ENCODE peak calls at places on chromosomes 2 and 18, in eight cellular contexts. One of them, this sample, is unnamed.

GRCh38 chr2:224075588-224075987 is 36.5 kb upstream of the SERPINE2 start:
- DNase-seq in pancreas: no peak
- DNase-seq in CD4-positive, CD25-positive, alpha-beta regulatory T cell: no peak
- DNase-seq in aorta: no peak
- DNase-seq in heart right ventricle: no peak
- DNase-seq in CD8-positive, alpha-beta memory T cell: no peak
- DNase-seq in endodermal cell: no peak
- DNase-seq in A549: no peak
- DNase-seq in this sample: no peak

GRCh38 chr2:108423067-108423466 is 25.9 kb upstream of the GCC2 start:
- DNase-seq in endodermal cell: no peak
- DNase-seq in pancreas: no peak
- DNase-seq in CD8-positive, alpha-beta memory T cell: no peak
- DNase-seq in A549: no peak
- DNase-seq in CD4-positive, CD25-positive, alpha-beta regulatory T cell: no peak
- DNase-seq in aorta: no peak
- DNase-seq in heart right ventricle: no peak
- DNase-seq in this sample: no peak

GRCh38 chr2:167792126-167792525 is 455.3 kb downstream of the STK39 start:
- DNase-seq in aorta: no peak
- DNase-seq in endodermal cell: no peak
- DNase-seq in pancreas: no peak
- DNase-seq in heart right ventricle: no peak
- DNase-seq in CD4-positive, CD25-positive, alpha-beta regulatory T cell: no peak
- DNase-seq in A549: no peak
- DNase-seq in CD8-positive, alpha-beta memory T cell: no peak
- DNase-seq in this sample: no peak

GRCh38 chr2:28340312-28341202 is 52.1 kb upstream of the FOSL2 start:
- DNase-seq in A549: no peak
- DNase-seq in CD8-positive, alpha-beta memory T cell: no peak
- DNase-seq in aorta: peak; percentile 51
- DNase-seq in endodermal cell: peak; percentile 74
- DNase-seq in pancreas: peak; percentile 46
- DNase-seq in heart right ventricle: no peak
- DNase-seq in CD4-positive, CD25-positive, alpha-beta regulatory T cell: no peak
- DNase-seq in this sample: no peak

GRCh38 chr2:120802161-120802560 is 66.5 kb downstream of the GLI2 start:
- DNase-seq in pancreas: no peak
- DNase-seq in heart right ventricle: no peak
- DNase-seq in aorta: no peak
- DNase-seq in CD8-positive, alpha-beta memory T cell: no peak
- DNase-seq in endodermal cell: no peak
- DNase-seq in CD4-positive, CD25-positive, alpha-beta regulatory T cell: no peak
- DNase-seq in A549: no peak
- DNase-seq in this sample: no peak

GRCh38 chr2:47638430-47638829 is 144.5 kb upstream of the MSH6 start:
- DNase-seq in A549: no peak
- DNase-seq in pancreas: no peak
- DNase-seq in heart right ventricle: no peak
- DNase-seq in endodermal cell: no peak
- DNase-seq in CD8-positive, alpha-beta memory T cell: no peak
- DNase-seq in aorta: no peak
- DNase-seq in CD4-positive, CD25-positive, alpha-beta regulatory T cell: no peak
- DNase-seq in this sample: no peak

GRCh38 chr2:187198136-187198535 is 249.9 kb downstream of the CALCRL start:
- DNase-seq in A549: no peak
- DNase-seq in aorta: no peak
- DNase-seq in pancreas: no peak
- DNase-seq in CD8-positive, alpha-beta memory T cell: no peak
- DNase-seq in CD4-positive, CD25-positive, alpha-beta regulatory T cell: no peak
- DNase-seq in heart right ventricle: no peak
- DNase-seq in endodermal cell: no peak
- DNase-seq in this sample: no peak

GRCh38 chr2:176428943-176429469 is 159.8 kb downstream of the MTX2 start:
- DNase-seq in endodermal cell: no peak
- DNase-seq in heart right ventricle: no peak
- DNase-seq in aorta: no peak
- DNase-seq in A549: no peak
- DNase-seq in CD4-positive, CD25-positive, alpha-beta regulatory T cell: no peak
- DNase-seq in CD8-positive, alpha-beta memory T cell: no peak
- DNase-seq in pancreas: no peak
- DNase-seq in this sample: no peak

GRCh38 chr18:48007955-48008701 is 77.7 kb upstream of the SMAD2 start:
- DNase-seq in CD4-positive, CD25-positive, alpha-beta regulatory T cell: peak; percentile 2
- DNase-seq in aorta: peak; percentile 90
- DNase-seq in pancreas: peak; percentile 90
- DNase-seq in heart right ventricle: peak; percentile 69
- DNase-seq in CD8-positive, alpha-beta memory T cell: peak; percentile 56
- DNase-seq in A549: peak; percentile 82
- DNase-seq in endodermal cell: peak; percentile 96
- DNase-seq in this sample: no peak

GRCh38 chr18:3525870-3526420 is 76.0 kb downstream of the TGIF1 start:
- DNase-seq in pancreas: no peak
- DNase-seq in aorta: no peak
- DNase-seq in endodermal cell: peak; percentile 49
- DNase-seq in CD8-positive, alpha-beta memory T cell: peak; percentile 26
- DNase-seq in A549: no peak
- DNase-seq in CD4-positive, CD25-positive, alpha-beta regulatory T cell: peak; percentile 5
- DNase-seq in heart right ventricle: no peak
- DNase-seq in this sample: no peak

GRCh38 chr2:20633794-20634259 is 17.1 kb downstream of the HS1BP3 start:
- DNase-seq in CD4-positive, CD25-positive, alpha-beta regulatory T cell: no peak
- DNase-seq in A549: no peak
- DNase-seq in endodermal cell: no peak
- DNase-seq in pancreas: no peak
- DNase-seq in CD8-positive, alpha-beta memory T cell: no peak
- DNase-seq in heart right ventricle: no peak
- DNase-seq in aorta: peak; percentile 83
- DNase-seq in this sample: no peak

GRCh38 chr2:6793371-6793770 is 72.3 kb downstream of the CMPK2 start:
- DNase-seq in CD4-positive, CD25-positive, alpha-beta regulatory T cell: no peak
- DNase-seq in heart right ventricle: no peak
- DNase-seq in A549: peak; percentile 11
- DNase-seq in endodermal cell: no peak
- DNase-seq in CD8-positive, alpha-beta memory T cell: no peak
- DNase-seq in pancreas: no peak
- DNase-seq in aorta: no peak
- DNase-seq in this sample: no peak

GRCh38 chr2:37644191-37644590 is 27.3 kb downstream of the CDC42EP3 start:
- DNase-seq in endodermal cell: no peak
- DNase-seq in aorta: no peak
- DNase-seq in A549: no peak
- DNase-seq in CD4-positive, CD25-positive, alpha-beta regulatory T cell: no peak
- DNase-seq in heart right ventricle: no peak
- DNase-seq in pancreas: no peak
- DNase-seq in CD8-positive, alpha-beta memory T cell: no peak
- DNase-seq in this sample: no peak

GRCh38 chr2:71240794-71241193 is 13.9 kb upstream of the PAIP2B start:
- DNase-seq in aorta: no peak
- DNase-seq in pancreas: no peak
- DNase-seq in CD8-positive, alpha-beta memory T cell: no peak
- DNase-seq in A549: no peak
- DNase-seq in heart right ventricle: peak; percentile 26
- DNase-seq in endodermal cell: no peak
- DNase-seq in CD4-positive, CD25-positive, alpha-beta regulatory T cell: no peak
- DNase-seq in this sample: no peak

GRCh38 chr2:216606551-216607527 is 26.4 kb upstream of the IGFBP2 start:
- DNase-seq in endodermal cell: peak; percentile 87
- DNase-seq in CD8-positive, alpha-beta memory T cell: peak; percentile 32
- DNase-seq in heart right ventricle: no peak
- DNase-seq in A549: no peak
- DNase-seq in pancreas: no peak
- DNase-seq in CD4-positive, CD25-positive, alpha-beta regulatory T cell: no peak
- DNase-seq in aorta: no peak
- DNase-seq in this sample: no peak

GRCh38 chr2:231666171-231667095 is 41.9 kb upstream of the PTMA start:
- DNase-seq in aorta: peak; percentile 97
- DNase-seq in CD4-positive, CD25-positive, alpha-beta regulatory T cell: no peak
- DNase-seq in pancreas: peak; percentile 91
- DNase-seq in endodermal cell: peak; percentile 97
- DNase-seq in heart right ventricle: peak; percentile 96
- DNase-seq in CD8-positive, alpha-beta memory T cell: no peak
- DNase-seq in A549: peak; percentile 97
- DNase-seq in this sample: no peak

GRCh38 chr18:72375628-72376027 is 168.5 kb downstream of the CBLN2 start:
- DNase-seq in CD4-positive, CD25-positive, alpha-beta regulatory T cell: no peak
- DNase-seq in aorta: no peak
- DNase-seq in heart right ventricle: no peak
- DNase-seq in pancreas: no peak
- DNase-seq in CD8-positive, alpha-beta memory T cell: no peak
- DNase-seq in endodermal cell: no peak
- DNase-seq in A549: no peak
- DNase-seq in this sample: peak; percentile 5

GRCh38 chr2:157831573-157832315 is 44.4 kb downstream of the ACVR1 start:
- DNase-seq in CD8-positive, alpha-beta memory T cell: no peak
- DNase-seq in pancreas: no peak
- DNase-seq in heart right ventricle: no peak
- DNase-seq in endodermal cell: no peak
- DNase-seq in aorta: no peak
- DNase-seq in CD4-positive, CD25-positive, alpha-beta regulatory T cell: no peak
- DNase-seq in A549: no peak
- DNase-seq in this sample: no peak

GRCh38 chr2:157833721-157834120 is 42.4 kb downstream of the ACVR1 start:
- DNase-seq in aorta: no peak
- DNase-seq in CD4-positive, CD25-positive, alpha-beta regulatory T cell: no peak
- DNase-seq in endodermal cell: no peak
- DNase-seq in pancreas: no peak
- DNase-seq in A549: no peak
- DNase-seq in CD8-positive, alpha-beta memory T cell: no peak
- DNase-seq in heart right ventricle: no peak
- DNase-seq in this sample: no peak

GRCh38 chr2:157827377-157827776 is 48.8 kb downstream of the ACVR1 start:
- DNase-seq in endodermal cell: no peak
- DNase-seq in CD4-positive, CD25-positive, alpha-beta regulatory T cell: no peak
- DNase-seq in pancreas: no peak
- DNase-seq in aorta: no peak
- DNase-seq in heart right ventricle: no peak
- DNase-seq in CD8-positive, alpha-beta memory T cell: no peak
- DNase-seq in A549: no peak
- DNase-seq in this sample: no peak

GRCh38 chr2:157835425-157835824 is 40.7 kb downstream of the ACVR1 start:
- DNase-seq in CD8-positive, alpha-beta memory T cell: no peak
- DNase-seq in pancreas: no peak
- DNase-seq in A549: no peak
- DNase-seq in endodermal cell: no peak
- DNase-seq in CD4-positive, CD25-positive, alpha-beta regulatory T cell: no peak
- DNase-seq in aorta: no peak
- DNase-seq in heart right ventricle: no peak
- DNase-seq in this sample: no peak

GRCh38 chr2:157830696-157831570 is 45.2 kb downstream of the ACVR1 start:
- DNase-seq in heart right ventricle: no peak
- DNase-seq in pancreas: no peak
- DNase-seq in endodermal cell: no peak
- DNase-seq in CD8-positive, alpha-beta memory T cell: no peak
- DNase-seq in CD4-positive, CD25-positive, alpha-beta regulatory T cell: no peak
- DNase-seq in A549: peak; percentile 75
- DNase-seq in aorta: no peak
- DNase-seq in this sample: peak; percentile 86
- H3K27ac ChIP-seq in heart right ventricle: peak overlapping the region; percentile 17
- H3K27ac ChIP-seq in pancreas: no peak overlapping the region
- H3K27ac ChIP-seq in endodermal cell: no peak overlapping the region
- H3K27ac ChIP-seq in CD8-positive, alpha-beta memory T cell: no peak overlapping the region
- H3K27ac ChIP-seq in CD4-positive, CD25-positive, alpha-beta regulatory T cell: no peak overlapping the region
- H3K27ac ChIP-seq in A549: peak overlapping the region; percentile 91
- H3K27ac ChIP-seq in aorta: peak overlapping the region; percentile 83
- H3K27ac ChIP-seq in this sample: peak overlapping the region; percentile 91

DNA sequence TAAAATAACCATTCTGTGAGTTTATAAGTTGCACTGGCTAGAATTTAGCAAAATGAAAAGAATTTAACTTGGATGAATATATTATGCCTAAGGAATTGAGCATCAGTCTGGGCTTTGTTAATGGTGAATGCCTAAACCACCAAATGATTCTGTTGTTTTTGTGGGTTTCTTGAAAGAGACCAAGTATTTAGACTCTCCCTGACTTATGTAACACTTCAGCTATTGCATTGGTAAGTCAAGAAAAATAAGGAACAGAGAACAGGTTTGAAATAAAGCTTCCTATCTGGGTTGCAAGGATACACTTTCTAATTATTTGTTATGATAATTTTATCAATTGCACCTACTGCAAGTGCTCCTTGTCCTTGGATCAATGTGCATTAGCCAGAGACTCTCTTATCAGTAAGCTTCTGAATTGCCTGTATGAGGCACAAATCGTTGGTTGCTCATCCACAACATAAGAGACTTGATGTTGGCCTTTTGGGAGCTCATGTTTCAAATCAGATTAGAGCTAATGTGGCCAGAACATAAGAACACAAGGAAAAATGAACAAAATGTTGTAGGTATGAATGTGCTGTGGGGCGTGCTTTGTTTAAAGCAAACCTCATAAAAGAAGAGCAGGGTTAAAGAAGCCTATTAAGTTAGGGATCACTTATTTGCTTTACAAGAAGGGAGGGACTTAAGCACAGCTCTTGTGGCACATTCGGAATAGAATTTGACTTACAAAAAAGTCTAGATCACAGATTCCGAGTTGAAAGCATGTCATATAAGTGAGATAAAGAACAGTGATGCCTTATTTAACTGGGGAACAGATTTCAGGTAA is 37.2 kb downstream of the PRKCE start:
- DNase-seq in heart right ventricle: no peak
- DNase-seq in aorta: no peak
- DNase-seq in CD4-positive, CD25-positive, alpha-beta regulatory T cell: no peak
- DNase-seq in endodermal cell: no peak
- DNase-seq in pancreas: no peak
- DNase-seq in CD8-positive, alpha-beta memory T cell: no peak
- DNase-seq in A549: no peak
- DNase-seq in this sample: no peak
- H3K27ac ChIP-seq in heart right ventricle: no peak overlapping the region
- H3K27ac ChIP-seq in aorta: no peak overlapping the region
- H3K27ac ChIP-seq in CD4-positive, CD25-positive, alpha-beta regulatory T cell: no peak overlapping the region
- H3K27ac ChIP-seq in endodermal cell: no peak overlapping the region
- H3K27ac ChIP-seq in pancreas: no peak overlapping the region
- H3K27ac ChIP-seq in CD8-positive, alpha-beta memory T cell: no peak overlapping the region
- H3K27ac ChIP-seq in A549: no peak overlapping the region
- H3K27ac ChIP-seq in this sample: no peak overlapping the region

DNA sequence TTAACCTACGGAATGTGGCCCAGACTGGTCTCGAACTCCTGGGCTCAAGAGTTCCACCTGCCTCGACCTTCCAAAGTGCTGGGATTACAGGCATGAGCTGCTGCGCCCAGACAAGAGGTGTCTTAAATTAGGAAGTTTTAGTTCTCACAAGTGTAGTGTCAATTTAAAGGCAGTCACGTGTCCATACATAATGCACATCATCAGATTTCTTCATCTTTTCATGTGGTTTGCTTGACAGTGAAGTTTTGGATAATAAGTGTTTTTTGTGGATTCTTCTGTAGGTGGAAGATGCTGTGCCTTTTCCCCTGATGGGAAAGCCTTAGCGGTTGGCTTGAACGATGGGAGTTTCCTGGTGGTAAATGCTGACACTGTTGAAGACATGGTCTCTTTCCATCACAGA is 147.5 kb downstream of the RTN4 start:
- DNase-seq in CD4-positive, CD25-positive, alpha-beta regulatory T cell: no peak
- DNase-seq in A549: no peak
- DNase-seq in aorta: no peak
- DNase-seq in pancreas: no peak
- DNase-seq in endodermal cell: no peak
- DNase-seq in heart right ventricle: no peak
- DNase-seq in CD8-positive, alpha-beta memory T cell: no peak
- DNase-seq in this sample: no peak
- H3K27ac ChIP-seq in CD4-positive, CD25-positive, alpha-beta regulatory T cell: no peak overlapping the region
- H3K27ac ChIP-seq in A549: peak overlapping the region; percentile 57
- H3K27ac ChIP-seq in aorta: no peak overlapping the region
- H3K27ac ChIP-seq in pancreas: no peak overlapping the region
- H3K27ac ChIP-seq in endodermal cell: no peak overlapping the region
- H3K27ac ChIP-seq in heart right ventricle: no peak overlapping the region
- H3K27ac ChIP-seq in CD8-positive, alpha-beta memory T cell: no peak overlapping the region
- H3K27ac ChIP-seq in this sample: peak overlapping the region; percentile 90

GRCh38 chr2:113980946-113981345 is 91.1 kb downstream of the ACTR3 start:
- DNase-seq in pancreas: no peak
- DNase-seq in aorta: no peak
- DNase-seq in CD4-positive, CD25-positive, alpha-beta regulatory T cell: no peak
- DNase-seq in endodermal cell: no peak
- DNase-seq in CD8-positive, alpha-beta memory T cell: no peak
- DNase-seq in heart right ventricle: peak; percentile 33
- DNase-seq in A549: no peak
- DNase-seq in this sample: no peak
- H3K27ac ChIP-seq in pancreas: no peak overlapping the region
- H3K27ac ChIP-seq in aorta: no peak overlapping the region
- H3K27ac ChIP-seq in CD4-positive, CD25-positive, alpha-beta regulatory T cell: no peak overlapping the region
- H3K27ac ChIP-seq in endodermal cell: no peak overlapping the region
- H3K27ac ChIP-seq in CD8-positive, alpha-beta memory T cell: no peak overlapping the region
- H3K27ac ChIP-seq in heart right ventricle: no peak overlapping the region
- H3K27ac ChIP-seq in A549: no peak overlapping the region
- H3K27ac ChIP-seq in this sample: no peak overlapping the region

This sample was measured in epithelial cell of prostate.